ENCODE peak calls at places on chromosome 21, in eight cellular contexts. U is lung; X is upper lobe of right lung; B is CD8-positive, alpha-beta memory T cell; Y is fibroblast of lung; F is HepG2; C is Peyer's patch; O is tibial nerve. S is an unnamed sample. For H3K4me1, the result is how much of the 10 kb centered on the place peaks cover.

GRCh38 chr21:46055863-46056281 is 42.0 kb upstream of the COL6A2 start:
- DNase-seq in U (no peak), X (peak), B (no peak), Y (peak), F (no peak), C (no peak), O (no peak), S (no peak)

GRCh38 chr21:29217818-29218252 is 80.9 kb upstream of the BACH1 start:
- DNase-seq in U (no peak), X (no peak), B (no peak), Y (peak), F (peak), C (no peak), O (no peak), S (no peak)

GRCh38 chr21:36127250-36127904 is 7.5 kb upstream of the CBR3 start:
- DNase-seq in U (no peak), X (peak), B (no peak), Y (no peak), F (peak), C (no peak), O (no peak), S (no peak)

GRCh38 chr21:27840273-27840672 is 873.4 kb upstream of the ADAMTS5 start:
- DNase-seq in U (no peak), X (no peak), B (no peak), Y (no peak), F (no peak), C (no peak), O (no peak), S (no peak)

GRCh38 chr21:31156662-31157061 is 118.4 kb upstream of the KRTAP19-8 start:
- DNase-seq in U (no peak), X (no peak), B (no peak), Y (no peak), F (no peak), C (no peak), O (no peak), S (no peak)

GRCh38 chr21:15631342-15631741 is 98.4 kb upstream of the USP25 start:
- DNase-seq in U (no peak), X (no peak), B (no peak), Y (peak), F (no peak), C (no peak), O (no peak), S (no peak)

GRCh38 chr21:26070822-26071425 is 99.6 kb downstream of the APP start:
- DNase-seq in U (peak), X (no peak), B (no peak), Y (peak), F (no peak), C (peak), O (peak), S (no peak)

GRCh38 chr21:28253378-28253777 is 739.3 kb downstream of the LTN1 start:
- DNase-seq in U (no peak), X (no peak), B (no peak), Y (peak), F (no peak), C (no peak), O (no peak), S (no peak)

GRCh38 chr21:15076730-15077129 is 11.9 kb upstream of the NRIP1 start:
- DNase-seq in U (no peak), X (no peak), B (no peak), Y (no peak), F (no peak), C (no peak), O (no peak), S (no peak)

GRCh38 chr21:31967334-31967733 is 94.5 kb downstream of the HUNK start:
- DNase-seq in U (no peak), X (no peak), B (no peak), Y (no peak), F (no peak), C (no peak), O (no peak), S (no peak)

GRCh38 chr21:26043891-26044290 is 126.7 kb downstream of the APP start:
- DNase-seq in U (no peak), X (no peak), B (no peak), Y (no peak), F (no peak), C (no peak), O (no peak), S (no peak)

GRCh38 chr21:33266784-33267135 is 593 bp downstream of the IL10RB start:
- DNase-seq in U (no peak), X (peak), B (peak), Y (no peak), F (no peak), C (peak), O (no peak), S (peak)

DNA sequence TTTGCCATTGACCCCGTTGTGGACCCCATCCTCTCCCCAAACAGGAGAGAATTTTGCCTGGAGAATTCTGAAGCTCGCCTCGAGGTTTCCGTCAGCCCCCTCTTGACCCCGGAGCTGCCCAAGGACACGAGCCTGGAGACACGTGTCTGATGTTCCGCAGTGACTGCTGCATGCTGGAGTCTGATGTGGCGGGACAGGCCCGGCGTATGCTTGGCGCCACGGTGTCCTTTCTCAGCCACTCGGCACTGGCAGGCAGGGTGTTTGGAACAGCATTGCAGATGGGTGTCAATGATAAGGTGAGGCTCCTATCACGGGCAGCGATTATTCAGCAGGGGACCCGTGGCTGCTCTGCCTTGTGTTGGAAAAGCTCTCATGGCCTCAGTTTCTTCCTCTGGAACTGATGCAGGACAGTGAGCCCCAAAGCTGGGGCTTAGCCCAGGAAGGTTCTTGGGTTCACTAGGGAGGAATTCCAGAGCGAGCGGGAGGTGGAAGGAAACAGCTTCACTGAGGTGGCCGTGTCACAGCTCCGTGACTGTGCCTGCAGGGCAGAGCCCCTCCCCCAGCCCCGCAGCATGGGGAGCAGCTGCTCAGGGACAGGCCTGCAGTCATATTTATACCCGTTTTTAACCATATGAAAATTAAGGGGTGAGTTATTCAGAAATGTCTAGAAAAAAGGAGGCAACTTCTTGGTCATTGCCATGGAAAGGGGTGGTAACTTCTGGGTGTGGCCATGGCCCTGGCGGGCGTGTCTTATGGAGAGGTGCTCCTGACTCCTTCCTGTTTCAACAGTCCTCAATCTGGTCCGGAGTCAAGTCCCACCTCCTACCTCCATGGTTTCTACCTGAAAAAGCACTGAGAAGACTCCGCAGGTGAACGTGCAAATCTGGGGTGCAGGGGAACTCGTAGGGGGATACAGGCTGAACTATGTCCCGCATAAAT is 123.4 kb downstream of the SIK1 start:
- DNase-seq in U (no peak), X (peak), B (no peak), Y (no peak), F (no peak), C (no peak), O (no peak), S (no peak)
- H3K4me1 ChIP-seq in U (under half), X (under half), B (under half), Y (under half), F (half or more), C (under half), O (under half), S (under half)

GRCh38 chr21:42120056-42120903 is 49.2 kb downstream of the UMODL1 start:
- DNase-seq in U (no peak), X (no peak), B (no peak), Y (no peak), F (peak), C (peak), O (no peak), S (no peak)
- H3K27ac ChIP-seq in U (no peak), X (no peak), B (no peak), Y (no peak), F (no peak), C (no peak), O (no peak), S (no peak)

GRCh38 chr21:43287974-43288755 is 119.4 kb downstream of the CRYAA start:
- DNase-seq in U (no peak), X (peak), B (no peak), Y (no peak), F (peak), C (no peak), O (no peak), S (no peak)
- H3K4me1 ChIP-seq in U (under half), X (under half), B (under half), Y (under half), F (half or more), C (under half), O (under half), S (under half)

GRCh38 chr21:37435120-37435519 is 68.5 kb downstream of the DYRK1A start:
- DNase-seq in U (no peak), X (no peak), B (peak), Y (peak), F (no peak), C (peak), O (peak), S (peak)
- H3K27ac ChIP-seq in U (peak), X (no peak), B (no peak), Y (no peak), F (no peak), C (no peak), O (no peak), S (no peak)

DNA sequence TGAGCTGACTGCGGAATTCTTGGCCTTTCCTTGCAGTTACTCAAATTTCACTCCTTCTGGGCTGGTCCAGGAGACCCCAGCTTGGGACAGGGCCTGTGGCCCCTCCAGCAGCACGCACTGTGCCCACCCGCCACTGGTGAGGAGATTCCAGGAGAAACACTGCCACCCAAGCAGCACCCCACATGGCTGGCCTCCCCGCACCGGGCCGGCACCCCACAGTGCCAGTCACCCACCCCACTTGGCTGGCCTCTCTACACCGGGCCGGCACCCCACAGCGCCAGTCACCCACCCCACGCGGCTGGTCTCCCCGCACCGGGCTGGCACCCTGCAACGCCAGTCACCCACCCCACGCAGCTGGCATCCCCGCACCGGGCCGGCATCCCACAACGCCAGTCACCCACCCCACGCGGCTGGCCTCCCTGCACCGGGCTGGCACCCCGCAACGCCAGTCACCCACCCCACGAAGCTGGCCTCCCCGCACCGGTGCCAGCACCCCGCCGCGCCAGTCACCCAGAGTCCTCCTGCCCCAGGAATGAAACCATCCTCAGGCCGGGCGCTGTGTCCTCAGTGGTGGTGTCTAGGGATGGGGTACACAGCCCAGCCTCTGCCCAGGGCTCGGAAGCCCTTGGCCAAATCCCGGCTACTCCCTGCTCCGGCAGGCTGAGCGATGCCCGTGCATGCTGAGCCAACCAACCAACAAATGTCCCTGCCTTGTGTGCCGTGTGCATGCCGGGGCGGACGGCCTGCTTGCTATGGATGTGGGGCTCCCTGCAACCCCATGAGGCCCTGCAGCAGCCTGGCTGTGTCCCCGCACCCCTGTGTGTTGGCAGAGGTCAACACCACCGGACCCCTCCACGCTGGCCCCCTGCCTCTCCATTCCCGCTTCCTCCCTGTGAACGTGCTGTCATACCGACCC is 38.6 kb upstream of the TSPEAR start:
- DNase-seq in U (no peak), X (peak), B (no peak), Y (no peak), F (no peak), C (no peak), O (no peak), S (no peak)
- H3K4me1 ChIP-seq in U (under half), X (under half), B (under half), Y (under half), F (under half), C (under half), O (under half), S (under half)

DNA sequence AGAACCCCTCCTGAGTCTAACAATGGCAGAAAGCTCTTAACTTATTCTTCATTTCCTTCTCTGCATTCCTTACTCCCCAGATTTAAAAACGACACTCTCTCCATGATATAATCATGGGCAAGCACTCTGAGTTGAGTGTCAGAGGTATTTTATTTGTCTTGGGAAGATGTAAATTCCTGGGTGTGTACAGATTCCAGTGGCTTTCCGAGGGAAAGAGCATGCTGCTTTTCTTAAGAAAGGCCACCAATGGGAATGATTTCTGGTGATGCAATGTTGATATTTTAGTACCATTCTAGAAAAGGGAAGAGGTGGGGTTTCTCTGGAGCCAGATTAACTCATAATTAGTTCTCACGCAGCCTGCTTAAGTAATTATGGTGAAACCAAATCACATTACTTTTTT is 47.7 kb upstream of the BTG3 start:
- DNase-seq in U (no peak), X (no peak), B (no peak), Y (no peak), F (no peak), C (no peak), O (no peak), S (no peak)
- H3K27ac ChIP-seq in U (no peak), X (peak), B (no peak), Y (no peak), F (no peak), C (no peak), O (no peak), S (no peak)

DNA sequence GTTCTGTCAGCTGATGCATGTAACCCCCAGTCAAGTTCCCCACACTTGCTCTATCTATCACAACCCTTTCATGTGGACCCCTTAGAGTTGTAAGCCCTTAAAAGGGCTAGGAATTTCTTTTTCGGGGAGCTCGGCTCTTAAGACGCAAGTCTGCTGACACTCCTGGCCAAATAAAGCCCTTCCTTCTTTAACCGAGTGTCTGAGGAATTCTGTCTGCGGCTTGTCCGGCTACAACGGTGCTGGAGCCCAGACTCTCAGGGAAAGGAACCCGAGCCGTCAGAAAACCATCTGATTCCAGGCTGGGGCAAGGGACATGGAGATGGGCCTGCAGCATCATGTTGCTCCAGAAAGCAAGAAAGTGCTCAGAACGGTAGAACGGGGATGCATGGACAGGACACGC is 12.2 kb downstream of the ITGB2 start:
- DNase-seq in U (no peak), X (no peak), B (no peak), Y (no peak), F (no peak), C (no peak), O (no peak), S (no peak)
- H3K4me1 ChIP-seq in U (under half), X (under half), B (half or more), Y (under half), F (half or more), C (under half), O (under half), S (under half)

GRCh38 chr21:39094847-39095525 is 88.3 kb downstream of the PSMG1 start:
- DNase-seq in U (no peak), X (no peak), B (no peak), Y (peak), F (peak), C (no peak), O (no peak), S (no peak)
- H3K27ac ChIP-seq in U (peak), X (peak), B (no peak), Y (no peak), F (peak), C (no peak), O (no peak), S (no peak)

DNA sequence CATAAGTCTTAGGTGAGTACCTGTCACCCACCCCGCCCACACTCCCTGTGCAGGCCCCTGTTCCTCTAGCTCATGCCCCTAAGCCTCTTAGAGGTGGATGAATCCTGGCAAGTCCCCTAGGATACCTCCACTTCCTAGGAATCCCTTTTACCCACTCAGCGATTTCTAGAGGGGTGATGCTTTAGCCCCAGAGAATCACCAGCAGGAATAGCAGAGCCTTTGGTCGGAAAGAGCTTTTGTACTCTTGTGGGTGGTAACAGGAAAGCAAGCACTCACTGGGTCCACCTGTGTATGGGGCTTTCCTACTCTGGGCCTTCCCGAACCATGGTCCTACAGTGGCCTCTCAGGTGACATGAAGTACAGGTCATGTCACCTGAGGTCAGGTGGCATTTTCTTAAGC is 172.4 kb downstream of the CLIC6 start:
- DNase-seq in U (no peak), X (no peak), B (no peak), Y (no peak), F (no peak), C (no peak), O (no peak), S (no peak)
- H3K4me1 ChIP-seq in U (under half), X (half or more), B (under half), Y (under half), F (under half), C (under half), O (under half), S (under half)